ENCODE peak calls at places on chromosome 17, in ten cellular contexts. Y is progenitor cell of endocrine pancreas, D is sigmoid colon, M is pancreas, P is choroid plexus epithelial cell, T is tibial artery, F is HCT116, R is body of pancreas, S is coronary artery, O is AG09309. X is an unnamed sample.

GRCh38 chr17:81917565-81918332 is at the start of gene SIRT7:
- DNase-seq in R (peak), D (peak), M (peak), F (peak), Y (peak), O (no peak), P (peak), S (peak), T (peak), X (peak)

GRCh38 chr17:7019839-7020519 is 2.9 kb upstream of the BCL6B start:
- DNase-seq in P (peak), Y (no peak), R (peak), S (peak), F (no peak), T (peak), O (no peak), M (peak), D (peak), X (peak)

GRCh38 chr17:27430882-27431491 is 25.3 kb upstream of the KSR1 start:
- DNase-seq in O (no peak), R (peak), P (peak), M (peak), T (no peak), F (peak), S (no peak), Y (peak), D (peak), X (peak)

GRCh38 chr17:10013360-10014112 is 108.5 kb upstream of the RCVRN start:
- DNase-seq in R (peak), M (no peak), F (no peak), P (no peak), O (no peak), S (no peak), T (peak), Y (no peak), D (no peak), X (no peak)

GRCh38 chr17:49755681-49756283 is 8.1 kb downstream of the FAM117A start:
- DNase-seq in Y (no peak), T (no peak), F (no peak), S (no peak), O (no peak), P (no peak), D (no peak), R (no peak), M (no peak), X (no peak)

GRCh38 chr17:58336456-58337094 is 8.0 kb upstream of the TSPOAP1 start:
- DNase-seq in Y (no peak), O (no peak), D (peak), T (no peak), S (no peak), R (peak), P (no peak), F (no peak), M (no peak), X (peak)

GRCh38 chr17:16443390-16444257 is 28.3 kb downstream of the TRPV2 start:
- DNase-seq in S (no peak), T (no peak), P (no peak), D (no peak), R (no peak), O (no peak), M (no peak), F (no peak), Y (no peak), X (peak)

GRCh38 chr17:42023524-42024349 is 3.8 kb downstream of the NKIRAS2 start:
- DNase-seq in Y (no peak), M (no peak), T (peak), D (peak), F (no peak), O (no peak), R (peak), P (no peak), S (no peak), X (no peak)

GRCh38 chr17:4786516-4786915 is 352 bp upstream of the VMO1 start:
- DNase-seq in Y (no peak), O (no peak), P (no peak), T (no peak), M (no peak), F (no peak), D (no peak), R (no peak), S (no peak), X (no peak)

GRCh38 chr17:75487351-75488070 is 27.8 kb downstream of the CASKIN2 start:
- DNase-seq in R (peak), T (no peak), M (no peak), P (peak), S (peak), O (no peak), F (no peak), D (peak), Y (no peak), X (peak)

GRCh38 chr17:63039899-63040602 is 74.0 kb downstream of the TANC2 start:
- DNase-seq in D (no peak), R (no peak), M (no peak), P (peak), O (no peak), F (peak), S (no peak), T (no peak), Y (no peak), X (no peak)

GRCh38 chr17:78822552-78822951 is 18.1 kb downstream of the USP36 start:
- DNase-seq in Y (no peak), D (no peak), P (peak), M (no peak), T (no peak), F (no peak), R (no peak), O (peak), S (peak), X (no peak)

GRCh38 chr17:75364078-75364477 is 41.4 kb downstream of the GRB2 start:
- DNase-seq in P (peak), O (peak), S (no peak), Y (no peak), T (no peak), R (no peak), F (no peak), D (no peak), M (no peak), X (no peak)

GRCh38 chr17:68353121-68353521 is 61.8 kb downstream of the ARSG start:
- DNase-seq in P (peak), R (no peak), T (no peak), F (no peak), Y (no peak), O (no peak), D (no peak), S (no peak), M (no peak), X (no peak)

GRCh38 chr17:45334231-45334630 is 17.4 kb upstream of the MAP3K14 start:
- DNase-seq in R (no peak), O (no peak), M (no peak), Y (no peak), F (no peak), D (peak), S (peak), T (peak), P (no peak), X (peak)

GRCh38 chr17:18257747-18258355 is 687 bp downstream of the FLII start:
- DNase-seq in R (peak), D (peak), S (peak), Y (peak), F (no peak), P (peak), O (no peak), T (peak), M (peak), X (peak)

GRCh38 chr17:27991594-27991993 is 50.9 kb upstream of the NLK start:
- DNase-seq in D (no peak), O (no peak), P (no peak), F (no peak), Y (no peak), S (no peak), M (no peak), T (no peak), R (no peak), X (no peak)

GRCh38 chr17:46152423-46152822 is 40.8 kb downstream of the KANSL1 start:
- DNase-seq in R (no peak), O (no peak), F (no peak), T (no peak), Y (no peak), S (no peak), P (no peak), D (no peak), M (no peak), X (no peak)

GRCh38 chr17:19492140-19492539 is 41.5 kb upstream of the SLC47A1 start:
- DNase-seq in S (no peak), T (no peak), Y (no peak), O (no peak), R (no peak), F (no peak), P (no peak), M (no peak), D (no peak), X (peak)

GRCh38 chr17:81517339-81518112 is 4.9 kb upstream of the ACTG1 start:
- DNase-seq in S (no peak), D (no peak), T (peak), M (peak), P (no peak), Y (peak), F (no peak), R (no peak), O (no peak), X (peak)

GRCh38 chr17:73301359-73301758 is 10.4 kb downstream of the CDC42EP4 start:
- DNase-seq in M (no peak), O (no peak), P (no peak), F (no peak), Y (no peak), S (no peak), D (no peak), T (no peak), R (no peak), X (no peak)

GRCh38 chr17:16939271-16939576 is 32.7 kb downstream of the TNFRSF13B start:
- DNase-seq in P (no peak), F (no peak), D (no peak), T (no peak), R (no peak), Y (no peak), M (no peak), S (no peak), O (no peak), X (no peak)

GRCh38 chr17:32463304-32463703 is 19.0 kb downstream of the PSMD11 start:
- DNase-seq in T (no peak), O (no peak), D (no peak), P (no peak), Y (no peak), M (no peak), S (no peak), F (no peak), R (no peak), X (no peak)

GRCh38 chr17:32458367-32458766 is 14.1 kb downstream of the PSMD11 start:
- DNase-seq in Y (no peak), F (no peak), O (no peak), S (no peak), P (no peak), D (no peak), M (no peak), T (no peak), R (no peak), X (no peak)

GRCh38 chr17:32461498-32461852 is 17.2 kb downstream of the PSMD11 start:
- DNase-seq in R (no peak), Y (no peak), P (no peak), T (no peak), O (no peak), F (no peak), M (no peak), D (no peak), S (no peak), X (no peak)

GRCh38 chr17:32460054-32460453 is 15.7 kb downstream of the PSMD11 start:
- DNase-seq in T (no peak), R (no peak), F (no peak), P (no peak), M (no peak), Y (no peak), S (no peak), O (no peak), D (no peak), X (no peak)

GRCh38 chr17:32461853-32462617 is 17.7 kb downstream of the PSMD11 start:
- DNase-seq in S (no peak), Y (peak), M (peak), O (no peak), T (no peak), R (peak), D (no peak), F (peak), P (peak), X (peak)
- TF ChIP-seq CTCF in S (peak), Y (peak), M (peak), O (peak), T (peak), R (peak), D (peak), F (peak), P (peak), X (peak)

GRCh38 chr17:11795906-11796305 is 197.6 kb downstream of the DNAH9 start:
- DNase-seq in Y (no peak), R (no peak), T (no peak), M (no peak), S (no peak), O (no peak), P (no peak), F (no peak), D (no peak), X (no peak)

GRCh38 chr17:11803635-11804034 is 193.6 kb downstream of the ZNF18 start:
- DNase-seq in D (no peak), F (no peak), R (no peak), O (no peak), P (no peak), S (no peak), M (no peak), Y (no peak), T (no peak), X (peak)

GRCh38 chr17:11803226-11803625 is 194.0 kb downstream of the ZNF18 start:
- DNase-seq in F (no peak), R (no peak), D (no peak), O (no peak), S (no peak), T (no peak), P (no peak), M (no peak), Y (no peak), X (peak)

DNA sequence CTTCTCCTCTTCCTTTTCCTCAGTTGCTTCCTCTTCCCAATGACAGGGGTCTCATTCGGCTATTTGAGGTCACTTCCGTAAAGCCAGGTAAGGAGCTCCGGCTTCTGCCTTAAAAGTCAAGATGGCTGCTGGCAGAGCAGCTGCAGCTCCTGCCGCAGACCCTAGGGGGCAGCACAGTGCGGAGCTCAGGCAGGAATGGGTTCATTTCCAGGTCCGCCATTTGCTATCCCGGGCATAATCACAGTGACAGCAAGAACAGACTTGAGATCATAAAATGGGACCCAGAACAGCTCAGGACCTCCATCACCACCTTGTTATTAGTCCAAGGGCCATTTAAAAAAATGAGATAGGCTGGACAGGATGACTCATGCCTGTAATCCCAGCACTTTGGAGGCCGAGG is 199.5 kb downstream of the ZNF18 start:
- DNase-seq in T (no peak), R (no peak), D (no peak), Y (no peak), M (no peak), S (no peak), P (no peak), O (no peak), F (no peak), X (peak)
- TF ChIP-seq CTCF in T (no peak), R (no peak), D (no peak), Y (peak), M (no peak), S (no peak), P (no peak), O (no peak), F (peak), X (peak)

DNA sequence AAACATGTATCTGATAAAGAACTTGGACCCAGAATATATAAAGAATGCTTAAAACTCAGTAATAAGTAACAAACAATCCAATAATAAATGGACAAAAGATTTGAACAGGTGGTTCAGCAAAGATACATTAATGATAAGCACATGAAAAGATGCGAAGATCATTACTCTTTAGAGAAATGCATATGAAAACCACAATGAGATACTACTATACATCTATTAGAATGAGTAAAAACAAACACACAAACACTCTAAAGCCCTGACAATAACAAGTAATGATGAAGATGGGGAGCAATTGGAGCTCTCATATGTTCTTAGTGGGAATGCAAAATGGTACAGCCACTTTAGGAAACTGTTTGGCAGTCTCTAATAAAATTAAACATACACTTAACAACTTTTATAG is 29.1 kb downstream of the OSBPL7 start:
- DNase-seq in Y (no peak), P (no peak), T (no peak), O (no peak), F (no peak), R (no peak), M (no peak), S (no peak), D (no peak), X (no peak)
- TF ChIP-seq CTCF in Y (no peak), P (no peak), T (no peak), O (no peak), F (no peak), R (no peak), M (no peak), S (no peak), D (no peak), X (no peak)

GRCh38 chr17:37488607-37489196 is 989 bp upstream of the DUSP14 start:
- DNase-seq in P (peak), Y (peak), R (peak), O (peak), S (peak), F (peak), D (peak), M (peak), T (peak), X (peak)

GRCh38 chr17:37489197-37490001 is at the start of gene DUSP14:
- DNase-seq in P (peak), Y (peak), D (peak), O (no peak), R (peak), T (peak), F (peak), S (peak), M (peak), X (peak)

GRCh38 chr17:37490638-37491614 is 1.2 kb downstream of the DUSP14 start:
- DNase-seq in M (peak), S (peak), R (peak), O (no peak), D (peak), Y (no peak), P (peak), T (peak), F (peak), X (peak)

GRCh38 chr17:37488009-37488604 is 1.6 kb upstream of the DUSP14 start:
- DNase-seq in D (no peak), S (no peak), M (peak), P (peak), Y (no peak), O (peak), F (peak), T (no peak), R (peak), X (peak)

GRCh38 chr17:37490022-37490587 is 414 bp downstream of the DUSP14 start:
- DNase-seq in M (peak), P (peak), D (peak), R (peak), F (no peak), Y (peak), T (peak), O (no peak), S (peak), X (peak)
- TF ChIP-seq CTCF in M (no peak), P (no peak), D (no peak), R (peak), F (peak), Y (peak), T (no peak), O (no peak), S (no peak), X (peak)